ENCODE peak calls at places on chromosome 7, in four cellular contexts. One of them, this sample, is unnamed.

GRCh38 chr7:50679218-50680007 is 103.3 kb downstream of the GRB10 start:
- DNase-seq in NT2/D1: no peak
- DNase-seq in GM23338: peak; percentile 53
- DNase-seq in Panc1: peak; percentile 12
- DNase-seq in this sample: no peak

GRCh38 chr7:18873674-18874341 is 243.6 kb downstream of the TWIST1 start:
- DNase-seq in NT2/D1: peak; percentile 30
- DNase-seq in GM23338: peak; percentile 77
- DNase-seq in Panc1: no peak
- DNase-seq in this sample: no peak

GRCh38 chr7:5634107-5634950 is 147.1 kb downstream of the RNF216 start:
- DNase-seq in NT2/D1: no peak
- DNase-seq in GM23338: peak; percentile 83
- DNase-seq in Panc1: no peak
- DNase-seq in this sample: no peak

GRCh38 chr7:1149351-1149794 is 10.6 kb downstream of the ZFAND2A start:
- DNase-seq in NT2/D1: no peak
- DNase-seq in GM23338: no peak
- DNase-seq in Panc1: no peak
- DNase-seq in this sample: no peak

GRCh38 chr7:83824214-83824613 is 175.3 kb upstream of the SEMA3E start:
- DNase-seq in NT2/D1: no peak
- DNase-seq in GM23338: no peak
- DNase-seq in Panc1: peak; percentile 28
- DNase-seq in this sample: no peak

GRCh38 chr7:26034386-26034785 is 117.6 kb upstream of the NFE2L3 start:
- DNase-seq in NT2/D1: no peak
- DNase-seq in GM23338: no peak
- DNase-seq in Panc1: no peak
- DNase-seq in this sample: no peak

GRCh38 chr7:87190806-87191205 is 28.7 kb downstream of the TMEM243 start:
- DNase-seq in NT2/D1: no peak
- DNase-seq in GM23338: no peak
- DNase-seq in Panc1: no peak
- DNase-seq in this sample: no peak

GRCh38 chr7:139598642-139599041 is 75.2 kb downstream of the CLEC2L start:
- DNase-seq in NT2/D1: no peak
- DNase-seq in GM23338: no peak
- DNase-seq in Panc1: no peak
- DNase-seq in this sample: no peak

GRCh38 chr7:25597881-25598456 is 369.7 kb upstream of the NPVF start:
- DNase-seq in NT2/D1: no peak
- DNase-seq in GM23338: no peak
- DNase-seq in Panc1: no peak
- DNase-seq in this sample: no peak

GRCh38 chr7:38428040-38428439 is 154.6 kb upstream of the TARP start:
- DNase-seq in NT2/D1: no peak
- DNase-seq in GM23338: no peak
- DNase-seq in Panc1: no peak
- DNase-seq in this sample: no peak

GRCh38 chr7:21076579-21076978 is 289.9 kb upstream of the SP8 start:
- DNase-seq in NT2/D1: no peak
- DNase-seq in GM23338: peak; percentile 31
- DNase-seq in Panc1: no peak
- DNase-seq in this sample: no peak

GRCh38 chr7:46886669-46887374 is 695.1 kb downstream of the TNS3 start:
- DNase-seq in NT2/D1: no peak
- DNase-seq in GM23338: no peak
- DNase-seq in Panc1: no peak
- DNase-seq in this sample: no peak

GRCh38 chr7:157490465-157490912 is 153.7 kb downstream of the DNAJB6 start:
- DNase-seq in NT2/D1: no peak
- DNase-seq in GM23338: no peak
- DNase-seq in Panc1: peak; percentile 33
- DNase-seq in this sample: no peak

GRCh38 chr7:121140790-121141189 is 152.3 kb downstream of the CPED1 start:
- DNase-seq in NT2/D1: no peak
- DNase-seq in GM23338: no peak
- DNase-seq in Panc1: no peak
- DNase-seq in this sample: no peak

DNA sequence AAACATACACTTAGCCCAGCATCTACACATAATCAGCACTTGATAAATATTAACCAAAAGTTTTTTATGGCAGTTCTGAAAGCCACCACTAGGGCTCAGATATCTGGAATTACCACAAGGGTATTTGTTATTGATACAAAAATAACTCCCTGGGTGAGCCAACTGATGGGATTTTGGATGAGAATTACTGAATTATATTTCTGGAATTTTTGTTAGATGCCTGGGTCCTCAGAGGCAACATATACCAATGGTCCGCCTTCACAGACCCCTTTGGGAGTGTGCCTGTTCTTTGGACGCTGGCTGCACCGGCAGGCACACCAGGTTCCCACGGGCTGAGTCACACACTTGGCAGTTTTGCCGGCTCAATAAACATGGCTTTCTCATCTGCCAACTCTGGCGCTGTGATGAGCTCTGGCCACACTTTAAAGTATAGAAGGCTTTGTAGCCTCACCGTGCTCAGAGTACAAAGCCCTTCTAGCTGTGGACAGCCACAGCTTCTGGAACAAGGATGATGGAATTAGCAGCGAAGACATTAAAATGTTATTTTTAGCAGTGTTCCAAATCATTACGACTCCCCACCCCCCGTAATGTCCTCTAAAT is 24.5 kb upstream of the EEPD1 start:
- DNase-seq in NT2/D1: no peak
- DNase-seq in GM23338: peak; percentile 59
- DNase-seq in Panc1: peak; percentile 89
- DNase-seq in this sample: no peak
- H3K4me3 ChIP-seq in NT2/D1: no peak overlapping the region
- H3K4me3 ChIP-seq in GM23338: no peak overlapping the region
- H3K4me3 ChIP-seq in Panc1: peak overlapping the region; percentile 19
- H3K4me3 ChIP-seq in this sample: peak overlapping the region; percentile 14

GRCh38 chr7:28072876-28073514 is 107.6 kb downstream of the JAZF1 start:
- DNase-seq in NT2/D1: no peak
- DNase-seq in GM23338: peak; percentile 33
- DNase-seq in Panc1: no peak
- DNase-seq in this sample: no peak

GRCh38 chr7:28068811-28069216 is 111.8 kb downstream of the JAZF1 start:
- DNase-seq in NT2/D1: no peak
- DNase-seq in GM23338: no peak
- DNase-seq in Panc1: no peak
- DNase-seq in this sample: no peak

GRCh38 chr7:28071570-28071969 is 109.0 kb downstream of the JAZF1 start:
- DNase-seq in NT2/D1: no peak
- DNase-seq in GM23338: no peak
- DNase-seq in Panc1: no peak
- DNase-seq in this sample: no peak

GRCh38 chr7:28069788-28070187 is 110.8 kb downstream of the JAZF1 start:
- DNase-seq in NT2/D1: no peak
- DNase-seq in GM23338: no peak
- DNase-seq in Panc1: no peak
- DNase-seq in this sample: no peak

GRCh38 chr7:28070311-28071055 is 110.1 kb downstream of the JAZF1 start:
- DNase-seq in NT2/D1: no peak
- DNase-seq in GM23338: no peak
- DNase-seq in Panc1: no peak
- DNase-seq in this sample: no peak
- H3K4me1 ChIP-seq in NT2/D1: no peaks in the 10 kb centered on the region
- H3K4me1 ChIP-seq in GM23338: peaks cover 35% of the 10 kb centered on the region
- H3K4me1 ChIP-seq in Panc1: peaks cover 24% of the 10 kb centered on the region
- H3K4me1 ChIP-seq in this sample: peaks cover 24% of the 10 kb centered on the region

DNA sequence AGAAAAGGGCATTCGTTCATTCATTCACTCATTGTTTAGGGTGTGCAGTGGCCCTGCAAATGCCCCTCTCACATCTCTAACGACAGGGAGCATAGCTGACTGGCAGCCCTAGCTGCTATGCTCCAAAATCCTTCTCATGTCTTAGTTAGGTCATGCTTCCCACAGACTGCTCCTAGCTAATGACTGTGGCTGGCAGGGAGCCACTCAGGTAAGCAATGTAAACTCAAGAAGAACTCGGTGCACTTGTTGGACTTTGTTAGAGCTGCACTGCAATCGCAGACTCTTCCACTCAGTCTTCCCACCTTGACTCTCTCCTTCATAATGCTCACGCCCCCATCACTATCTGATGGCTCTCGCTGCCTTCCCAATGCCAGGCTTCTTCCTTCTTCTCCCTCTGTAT is 24.1 kb downstream of the OR9A2 start:
- DNase-seq in NT2/D1: no peak
- DNase-seq in GM23338: no peak
- DNase-seq in Panc1: no peak
- DNase-seq in this sample: no peak
- H3K4me3 ChIP-seq in NT2/D1: no peak overlapping the region
- H3K4me3 ChIP-seq in GM23338: no peak overlapping the region
- H3K4me3 ChIP-seq in Panc1: peak overlapping the region; percentile 17
- H3K4me3 ChIP-seq in this sample: peak overlapping the region; percentile 23

GRCh38 chr7:151012031-151012692 is 12.1 kb downstream of the ATG9B start:
- DNase-seq in NT2/D1: no peak
- DNase-seq in GM23338: no peak
- DNase-seq in Panc1: no peak
- DNase-seq in this sample: no peak
- H3K4me1 ChIP-seq in NT2/D1: peaks cover 24% of the 10 kb centered on the region
- H3K4me1 ChIP-seq in GM23338: peaks cover 27% of the 10 kb centered on the region
- H3K4me1 ChIP-seq in Panc1: peaks cover 34% of the 10 kb centered on the region
- H3K4me1 ChIP-seq in this sample: peaks cover 12% of the 10 kb centered on the region

GRCh38 chr7:82678259-82678658 is 234.7 kb upstream of the CACNA2D1 start:
- DNase-seq in NT2/D1: no peak
- DNase-seq in GM23338: no peak
- DNase-seq in Panc1: no peak
- DNase-seq in this sample: no peak
- H3K4me3 ChIP-seq in NT2/D1: no peak overlapping the region
- H3K4me3 ChIP-seq in GM23338: no peak overlapping the region
- H3K4me3 ChIP-seq in Panc1: no peak overlapping the region
- H3K4me3 ChIP-seq in this sample: no peak overlapping the region